ENCODE peak calls at places on chromosomes 16 and 17, in five cellular contexts. U is sciatic nerve; I is substantia nigra; D is stimulated activated CD8-positive, alpha-beta memory T cell treated with anti-CD3 and anti-CD28 coated beads, Interleukin-7, amount 100 ng/mL, for 1 hour; F is foreskin fibroblast. J is an unnamed sample.

GRCh38 chr17:29007456-29008455 is 1.9 kb upstream of the SEZ6 start:
- DNase-seq in U (no peak), I (no peak), D (no peak), F (peak; percentile 59), J (no peak)

GRCh38 chr16:85663891-85664321 is 24.8 kb downstream of the GINS2 start:
- DNase-seq in U (no peak), I (no peak), D (no peak), F (no peak), J (no peak)

GRCh38 chr16:62064173-62064572 is 27.9 kb upstream of the CDH8 start:
- DNase-seq in U (no peak), I (no peak), D (no peak), F (no peak), J (no peak)

GRCh38 chr17:47957591-47958490 is at the start of gene PRR15L:
- DNase-seq in U (no peak), I (no peak), D (no peak), F (no peak), J (peak; percentile 82)

GRCh38 chr17:79090503-79091372 is 16.1 kb downstream of the ENGASE start:
- DNase-seq in U (no peak), I (no peak), D (no peak), F (peak; percentile 53), J (no peak)

GRCh38 chr16:86927699-86928098 is 349.4 kb downstream of the FOXL1 start:
- DNase-seq in U (no peak), I (no peak), D (no peak), F (no peak), J (no peak)

GRCh38 chr17:29760279-29760721 is 137.6 kb upstream of the CORO6 start:
- DNase-seq in U (no peak), I (no peak), D (peak; percentile 24), F (peak; percentile 44), J (no peak)

GRCh38 chr17:81578038-81578441 is 25.9 kb upstream of the FAAP100 start:
- DNase-seq in U (no peak), I (no peak), D (no peak), F (peak; percentile 47), J (no peak)

GRCh38 chr16:47461598-47462266 is 601 bp downstream of the PHKB start:
- DNase-seq in U (no peak), I (peak; percentile 11), D (no peak), F (peak; percentile 52), J (no peak)

GRCh38 chr16:27273670-27274522 is 5.3 kb upstream of the NSMCE1 start:
- DNase-seq in U (no peak), I (no peak), D (no peak), F (peak; percentile 58), J (no peak)

GRCh38 chr17:68199837-68200688 is 47.8 kb upstream of the AMZ2 start:
- DNase-seq in U (no peak), I (no peak), D (no peak), F (no peak), J (no peak)

GRCh38 chr16:48556913-48557351 is 53.0 kb downstream of the N4BP1 start:
- DNase-seq in U (no peak), I (no peak), D (no peak), F (peak; percentile 81), J (no peak)

GRCh38 chr17:54085934-54086333 is 263.2 kb downstream of the KIF2B start:
- DNase-seq in U (no peak), I (no peak), D (no peak), F (no peak), J (peak; percentile 54)

GRCh38 chr16:1938316-1938715 is 4.7 kb downstream of the MSRB1 start:
- DNase-seq in U (no peak), I (peak; percentile 21), D (no peak), F (no peak), J (no peak)

GRCh38 chr16:77961811-77962210 is 60.5 kb upstream of the CLEC3A start:
- DNase-seq in U (no peak), I (no peak), D (no peak), F (no peak), J (no peak)

GRCh38 chr17:44981221-44981968 is 13.3 kb upstream of the C1QL1 start:
- DNase-seq in U (no peak), I (no peak), D (no peak), F (peak; percentile 76), J (no peak)

GRCh38 chr16:15556130-15556529 is 86.8 kb downstream of the MARF1 start:
- DNase-seq in U (no peak), I (no peak), D (no peak), F (no peak), J (no peak)

GRCh38 chr16:11682655-11683096 is 14.4 kb downstream of the SNN start:
- DNase-seq in U (no peak), I (no peak), D (no peak), F (peak; percentile 82), J (no peak)

GRCh38 chr17:48624544-48625501 is 1.3 kb downstream of the HOXB9 start:
- DNase-seq in U (no peak), I (no peak), D (no peak), F (no peak), J (no peak)

GRCh38 chr16:77991701-77992100 is 30.6 kb upstream of the CLEC3A start:
- DNase-seq in U (no peak), I (no peak), D (no peak), F (no peak), J (no peak)

GRCh38 chr17:41580651-41581365 is 5.9 kb downstream of the KRT14 start:
- DNase-seq in U (no peak), I (no peak), D (no peak), F (no peak), J (no peak)

GRCh38 chr17:9532715-9533114 is 42.9 kb downstream of the STX8 start:
- DNase-seq in U (no peak), I (no peak), D (no peak), F (no peak), J (no peak)

GRCh38 chr16:22162658-22163009 is 328 bp downstream of the SDR42E2 start:
- DNase-seq in U (no peak), I (no peak), D (no peak), F (no peak), J (no peak)

GRCh38 chr17:50347087-50347893 is 1.4 kb downstream of the XYLT2 start:
- DNase-seq in U (no peak), I (no peak), D (no peak), F (peak; percentile 22), J (peak; percentile 61)

GRCh38 chr16:29815032-29815721 is 775 bp upstream of the PAGR1 start:
- DNase-seq in U (peak; percentile 78), I (peak; percentile 23), D (no peak), F (peak; percentile 72), J (peak; percentile 76)

GRCh38 chr17:29713626-29714025 is 90.9 kb upstream of the CORO6 start:
- DNase-seq in U (no peak), I (no peak), D (no peak), F (no peak), J (no peak)

GRCh38 chr17:2571523-2572303 is 21.7 kb upstream of the PAFAH1B1 start:
- DNase-seq in U (no peak), I (no peak), D (no peak), F (no peak), J (no peak)

GRCh38 chr16:4900036-4900435 is 36.9 kb downstream of the PPL start:
- DNase-seq in U (no peak), I (no peak), D (no peak), F (peak; percentile 26), J (no peak)

GRCh38 chr16:75192606-75193264 is 14.2 kb downstream of the CTRB2 start:
- DNase-seq in U (no peak), I (no peak), D (no peak), F (no peak), J (no peak)

GRCh38 chr16:85583491-85584181 is 29.5 kb upstream of the GSE1 start:
- DNase-seq in U (no peak), I (no peak), D (no peak), F (peak; percentile 91), J (no peak)